ENCODE peak calls at places on chromosome 17, in ten cellular contexts. Q is upper lobe of right lung; U is IMR-90; I is lung; P is CD8-positive, alpha-beta T cell; L is lower lobe of right lung; D is endodermal cell; G is Caco-2; T is heart left ventricle; R is astrocyte. O is an unnamed sample.
A peak's percentile ranks its signal among the peaks of the same experiment; 100 is the strongest.

GRCh38 chr17:6231886-6232767 is 161.9 kb downstream of the WSCD1 start:
- DNase-seq in U (no peak), G (no peak), Q (no peak), D (peak; percentile 51), I (no peak), L (no peak), R (peak; percentile 55), P (no peak), T (no peak), O (peak; percentile 36)

GRCh38 chr17:73285916-73286862 is 24.5 kb upstream of the CPSF4L start:
- DNase-seq in D (no peak), R (no peak), U (no peak), G (no peak), Q (no peak), T (no peak), P (no peak), I (no peak), L (no peak), O (peak; percentile 38)

GRCh38 chr17:55433029-55433628 is 11.5 kb upstream of the MMD start:
- DNase-seq in D (no peak), L (no peak), I (no peak), R (peak; percentile 52), G (peak; percentile 76), U (peak; percentile 60), Q (no peak), T (no peak), P (no peak), O (no peak)

GRCh38 chr17:72424505-72425117 is 303.8 kb downstream of the SOX9 start:
- DNase-seq in I (no peak), P (no peak), D (no peak), Q (no peak), R (no peak), U (no peak), G (no peak), T (no peak), L (no peak), O (no peak)

GRCh38 chr17:17684901-17685774 is 3.9 kb downstream of the RAI1 start:
- DNase-seq in T (no peak), U (peak; percentile 66), D (peak; percentile 74), I (peak; percentile 72), P (no peak), G (no peak), Q (peak; percentile 77), R (no peak), L (peak; percentile 72), O (peak; percentile 40)

GRCh38 chr17:79946352-79947231 is 89.1 kb downstream of the TBC1D16 start:
- DNase-seq in P (no peak), D (peak; percentile 50), T (peak; percentile 32), G (no peak), U (no peak), I (no peak), Q (peak; percentile 60), L (peak; percentile 37), R (no peak), O (peak; percentile 43)

GRCh38 chr17:10026786-10027046 is 121.6 kb upstream of the RCVRN start:
- DNase-seq in R (no peak), U (no peak), P (no peak), Q (no peak), I (no peak), G (no peak), D (no peak), L (no peak), T (no peak), O (no peak)

GRCh38 chr17:979539-980405 is at the start of gene NXN:
- DNase-seq in I (peak; percentile 87), Q (peak; percentile 94), D (peak; percentile 99), R (peak; percentile 36), T (peak; percentile 96), U (peak; percentile 65), L (peak; percentile 89), P (peak; percentile 91), G (peak; percentile 82), O (peak; percentile 99)

GRCh38 chr17:71799657-71800056 is 321.2 kb upstream of the SOX9 start:
- DNase-seq in L (no peak), Q (no peak), I (no peak), G (no peak), R (peak; percentile 3), P (no peak), T (no peak), U (no peak), D (no peak), O (no peak)

GRCh38 chr17:79971651-79972050 is 64.0 kb downstream of the TBC1D16 start:
- DNase-seq in P (no peak), T (no peak), U (no peak), L (peak; percentile 21), Q (no peak), I (no peak), G (no peak), R (no peak), D (peak; percentile 28), O (no peak)

GRCh38 chr17:72542317-72542716 is 421.5 kb downstream of the SOX9 start:
- DNase-seq in D (no peak), Q (no peak), G (no peak), U (no peak), R (no peak), I (no peak), L (no peak), P (no peak), T (no peak), O (no peak)

GRCh38 chr17:61307905-61308886 is 91.4 kb upstream of the TBX2 start:
- DNase-seq in R (peak; percentile 93), G (no peak), T (no peak), U (peak; percentile 99), L (no peak), P (no peak), I (peak; percentile 40), Q (no peak), D (peak; percentile 58), O (peak; percentile 69)

GRCh38 chr17:47276444-47276843 is 22.8 kb downstream of the ITGB3 start:
- DNase-seq in L (no peak), G (no peak), Q (no peak), U (no peak), I (no peak), T (no peak), R (no peak), P (no peak), D (no peak), O (no peak)

GRCh38 chr17:19009970-19010369 is 5.4 kb upstream of the FAM83G start:
- DNase-seq in P (no peak), D (no peak), G (no peak), R (no peak), T (peak; percentile 21), L (peak; percentile 32), I (no peak), Q (no peak), U (no peak), O (no peak)

GRCh38 chr17:68302666-68303065 is 11.4 kb downstream of the ARSG start:
- DNase-seq in Q (no peak), G (no peak), D (no peak), U (no peak), I (no peak), L (no peak), P (no peak), R (no peak), T (no peak), O (no peak)

GRCh38 chr17:45246861-45247428 is 14.9 kb downstream of the SPATA32 start:
- DNase-seq in R (no peak), U (peak; percentile 14), I (no peak), D (peak; percentile 94), L (no peak), T (no peak), P (no peak), Q (peak; percentile 71), G (no peak), O (peak; percentile 96)

GRCh38 chr17:45248132-45248936 is 13.6 kb downstream of the SPATA32 start:
- DNase-seq in L (peak; percentile 82), U (no peak), I (peak; percentile 59), P (peak; percentile 76), G (peak; percentile 73), R (no peak), T (no peak), Q (peak; percentile 85), D (peak; percentile 92), O (peak; percentile 92)

GRCh38 chr17:45247429-45248131 is 14.3 kb downstream of the SPATA32 start:
- DNase-seq in R (peak; percentile 77), U (peak; percentile 90), D (peak; percentile 100), I (peak; percentile 95), G (peak; percentile 99), L (peak; percentile 97), P (peak; percentile 97), Q (peak; percentile 98), T (peak; percentile 91), O (peak; percentile 100)

GRCh38 chr17:45244725-45245656 is 16.9 kb downstream of the SPATA32 start:
- DNase-seq in P (no peak), G (no peak), L (no peak), Q (no peak), I (no peak), T (no peak), R (no peak), D (no peak), U (no peak), O (no peak)

DNA sequence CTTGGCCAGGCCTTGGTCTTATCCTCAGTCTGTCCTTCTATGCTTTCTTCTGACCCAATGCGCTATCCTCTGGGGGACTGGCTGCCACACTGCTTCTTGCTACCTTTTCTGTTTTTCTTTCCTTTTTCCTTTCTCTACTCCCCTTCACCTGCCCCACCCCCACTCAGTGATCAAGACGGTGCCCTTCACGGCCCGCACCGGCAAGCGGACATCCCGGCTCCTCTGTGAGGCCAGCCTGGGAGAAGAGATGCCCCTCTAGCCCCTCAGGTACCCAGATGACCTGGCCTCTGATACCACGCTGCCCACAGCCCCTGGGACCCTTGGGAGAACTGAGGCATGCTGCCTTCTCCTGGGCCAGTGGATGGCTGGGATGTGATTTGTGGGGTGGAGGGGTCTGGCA is 15.6 kb downstream of the SPATA32 start:
- DNase-seq in I (no peak), D (no peak), L (no peak), U (no peak), G (no peak), R (no peak), P (no peak), T (no peak), Q (no peak), O (no peak)
- H3K36me3 ChIP-seq in I (peaks cover 36% of the 10 kb centered on the region), D (peaks cover 4% of the 10 kb centered on the region), L (peaks cover 52% of the 10 kb centered on the region), U (peaks cover 8% of the 10 kb centered on the region), G (peaks cover 2% of the 10 kb centered on the region), R (no peaks in the 10 kb centered on the region), P (peaks cover 54% of the 10 kb centered on the region), T (peaks cover 53% of the 10 kb centered on the region), Q (peaks cover 23% of the 10 kb centered on the region), O (peaks cover 2% of the 10 kb centered on the region)

GRCh38 chr17:81898885-81899284 is 3.2 kb upstream of the NPB start:
- DNase-seq in R (no peak), T (peak; percentile 40), L (no peak), I (no peak), G (no peak), U (no peak), Q (no peak), P (no peak), D (no peak), O (no peak)
- H3K36me3 ChIP-seq in R (peaks cover 4% of the 10 kb centered on the region), T (peaks cover 69% of the 10 kb centered on the region), L (peaks cover 69% of the 10 kb centered on the region), I (peaks cover 37% of the 10 kb centered on the region), G (peaks cover 5% of the 10 kb centered on the region), U (peaks cover 35% of the 10 kb centered on the region), Q (peaks cover 61% of the 10 kb centered on the region), P (peaks cover 14% of the 10 kb centered on the region), D (peaks cover 33% of the 10 kb centered on the region), O (peaks cover 21% of the 10 kb centered on the region)

GRCh38 chr17:35011671-35012216 is 31.4 kb downstream of the LIG3 start:
- DNase-seq in Q (no peak), T (no peak), L (no peak), G (no peak), I (no peak), R (no peak), P (no peak), D (no peak), U (peak; percentile 11), O (no peak)
- H3K36me3 ChIP-seq in Q (peaks cover 77% of the 10 kb centered on the region), T (peaks cover 97% of the 10 kb centered on the region), L (peaks cover 86% of the 10 kb centered on the region), G (peaks cover 2% of the 10 kb centered on the region), I (peaks cover 31% of the 10 kb centered on the region), R (peaks cover 29% of the 10 kb centered on the region), P (peaks cover 39% of the 10 kb centered on the region), D (peaks cover 79% of the 10 kb centered on the region), U (peaks cover 28% of the 10 kb centered on the region), O (peaks cover 7% of the 10 kb centered on the region)

GRCh38 chr17:57555636-57556175 is 189.4 kb downstream of the CCDC182 start:
- DNase-seq in R (no peak), L (no peak), P (no peak), D (no peak), I (no peak), Q (no peak), T (no peak), G (peak; percentile 54), U (no peak), O (no peak)
- H3K36me3 ChIP-seq in R (no peaks in the 10 kb centered on the region), L (no peaks in the 10 kb centered on the region), P (peaks cover 3% of the 10 kb centered on the region), D (no peaks in the 10 kb centered on the region), I (no peaks in the 10 kb centered on the region), Q (no peaks in the 10 kb centered on the region), T (no peaks in the 10 kb centered on the region), G (peaks cover 2% of the 10 kb centered on the region), U (no peaks in the 10 kb centered on the region), O (no peaks in the 10 kb centered on the region)

O was measured in H7.